ENCODE peak calls at places on chromosomes 12 and 14, in five cellular contexts. T, V, L, E and P are unnamed samples.

GRCh38 chr12:104303538-104304151 is at the start of gene EID3:
- DNase-seq in T (peak), E (peak), L (peak), V (peak), P (no peak)

GRCh38 chr14:24079521-24080141 is 8.3 kb downstream of the CPNE6 start:
- DNase-seq in T (no peak), V (no peak), L (no peak), E (no peak), P (no peak)

GRCh38 chr12:46401703-46402102 is 29.1 kb upstream of the SLC38A2 start:
- DNase-seq in E (peak), L (no peak), V (peak), T (no peak), P (peak)

GRCh38 chr14:31022386-31022785 is 3.1 kb upstream of the AP4S1 start:
- DNase-seq in T (no peak), L (no peak), V (no peak), E (no peak), P (no peak)

GRCh38 chr12:2319747-2320146 is 267.0 kb downstream of the CACNA1C start:
- DNase-seq in E (peak), L (no peak), T (no peak), V (peak), P (peak)

GRCh38 chr14:24721772-24722171 is 87.8 kb upstream of the GZMB start:
- DNase-seq in E (no peak), L (no peak), V (no peak), T (no peak), P (no peak)

GRCh38 chr14:20612403-20612802 is 21.2 kb upstream of the RNASE12 start:
- DNase-seq in L (no peak), T (no peak), E (no peak), V (no peak), P (no peak)

GRCh38 chr12:107607464-107608392 is 77.9 kb upstream of the PWP1 start:
- DNase-seq in E (peak), V (peak), T (peak), L (peak), P (peak)

GRCh38 chr14:102183922-102184677 is 44.4 kb downstream of the WDR20 start:
- DNase-seq in T (no peak), V (no peak), E (no peak), L (no peak), P (no peak)

GRCh38 chr14:77084991-77085390 is 13.1 kb upstream of the CIPC start:
- DNase-seq in E (no peak), L (no peak), T (no peak), V (no peak), P (no peak)